ENCODE peak calls at places on chromosomes 13 and 19, in five cellular contexts. N, R, K, Y and A are unnamed samples.

GRCh38 chr19:38020331-38020730 is 113.3 kb downstream of the SIPA1L3 start:
- DNase-seq in N (no peak), R (no peak), K (no peak), Y (no peak), A (no peak)

GRCh38 chr19:13640611-13641010 is 123.7 kb upstream of the MRI1 start:
- DNase-seq in N (no peak), R (no peak), K (no peak), Y (no peak), A (no peak)

GRCh38 chr19:38375098-38375493 is 725 bp downstream of the PSMD8 start:
- DNase-seq in N (no peak), R (no peak), K (no peak), Y (no peak), A (no peak)

GRCh38 chr19:15672580-15673175 is at the start of gene CYP4F12:
- DNase-seq in N (peak; percentile 83), R (no peak), K (no peak), Y (no peak), A (no peak)

GRCh38 chr13:31409678-31410356 is 210.0 kb downstream of the B3GLCT start:
- DNase-seq in N (no peak), R (no peak), K (no peak), Y (no peak), A (no peak)

GRCh38 chr19:44891016-44891882 is at the start of gene TOMM40:
- DNase-seq in N (no peak), R (no peak), K (peak; percentile 100), Y (peak; percentile 100), A (no peak)

GRCh38 chr13:105070452-105070851 is 1465.0 kb downstream of the EFNB2 start:
- DNase-seq in N (no peak), R (no peak), K (no peak), Y (no peak), A (no peak)

GRCh38 chr13:49441846-49442245 is 2.0 kb downstream of the CAB39L start:
- DNase-seq in N (no peak), R (no peak), K (no peak), Y (no peak), A (no peak)

GRCh38 chr13:53631511-53631910 is 602.9 kb downstream of the OLFM4 start:
- DNase-seq in N (no peak), R (no peak), K (no peak), Y (no peak), A (no peak)

GRCh38 chr13:78881746-78882145 is 222.8 kb upstream of the OBI1 start:
- DNase-seq in N (no peak), R (no peak), K (no peak), Y (no peak), A (no peak)

GRCh38 chr13:78993792-78994191 is 334.8 kb upstream of the OBI1 start:
- DNase-seq in N (no peak), R (no peak), K (no peak), Y (no peak), A (no peak)

DNA sequence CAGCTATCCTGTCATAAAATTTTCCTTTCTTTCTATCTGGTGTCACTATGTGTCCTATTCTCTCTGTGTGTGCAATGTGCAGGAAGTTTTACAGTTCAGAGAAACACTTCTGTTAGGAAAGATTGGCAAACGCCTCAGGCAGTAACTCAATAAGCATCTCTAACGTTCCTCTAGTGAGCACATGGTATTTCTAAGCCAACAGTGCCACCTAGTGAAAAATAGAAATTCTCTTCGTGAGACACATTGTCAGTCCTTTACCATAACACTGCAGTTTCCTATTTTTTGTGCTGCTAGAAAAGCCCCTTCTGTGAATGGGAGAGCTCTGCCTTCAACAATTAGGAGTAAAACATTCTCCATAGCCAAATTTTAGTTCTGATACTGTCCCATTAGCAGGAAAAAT is 50.7 kb downstream of the ZNF723 start:
- DNase-seq in N (no peak), R (peak; percentile 2), K (peak; percentile 5), Y (no peak), A (no peak)
- TF ChIP-seq CTCF in N (peak; percentile 52), R (no peak), K (peak; percentile 15), Y (no peak), A (peak; percentile 18)

GRCh38 chr13:112131740-112132113 is 64.8 kb downstream of the SOX1 start:
- DNase-seq in N (no peak), R (no peak), K (no peak), Y (no peak), A (no peak)
- TF ChIP-seq CTCF in N (no peak), R (no peak), K (no peak), Y (no peak), A (no peak)

DNA sequence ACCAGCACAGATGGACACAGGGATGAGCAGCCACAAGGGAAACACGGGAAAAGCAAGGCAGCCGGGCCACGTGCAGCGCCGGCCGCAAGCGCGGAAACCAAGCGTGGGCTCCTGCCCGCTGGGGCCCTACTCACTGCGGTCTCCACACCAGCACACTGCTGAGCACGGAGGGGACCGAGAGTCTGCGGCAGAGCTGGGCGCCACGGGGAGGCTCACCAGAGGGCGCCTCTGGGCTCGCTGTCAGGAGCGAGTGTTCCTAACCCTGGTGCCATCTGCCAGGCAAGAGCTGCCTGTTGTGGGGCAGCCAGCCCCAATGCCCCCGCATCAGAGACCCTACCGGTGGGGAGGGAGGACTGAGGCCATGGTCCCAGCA is 26.5 kb downstream of the MPND start:
- DNase-seq in N (peak; percentile 51), R (peak; percentile 57), K (no peak), Y (peak; percentile 76), A (peak; percentile 71)
- TF ChIP-seq CTCF in N (peak; percentile 36), R (peak; percentile 43), K (peak; percentile 59), Y (peak; percentile 65), A (peak; percentile 79)

GRCh38 chr13:61136101-61136500 is 279.5 kb downstream of the PCDH20 start:
- DNase-seq in N (no peak), R (no peak), K (no peak), Y (no peak), A (no peak)

GRCh38 chr13:61135583-61135982 is 280.1 kb downstream of the PCDH20 start:
- DNase-seq in N (no peak), R (no peak), K (no peak), Y (no peak), A (no peak)

GRCh38 chr13:61138857-61139256 is 276.8 kb downstream of the PCDH20 start:
- DNase-seq in N (no peak), R (no peak), K (no peak), Y (no peak), A (no peak)

GRCh38 chr13:61142506-61142905 is 273.1 kb downstream of the PCDH20 start:
- DNase-seq in N (no peak), R (no peak), K (no peak), Y (no peak), A (no peak)

DNA sequence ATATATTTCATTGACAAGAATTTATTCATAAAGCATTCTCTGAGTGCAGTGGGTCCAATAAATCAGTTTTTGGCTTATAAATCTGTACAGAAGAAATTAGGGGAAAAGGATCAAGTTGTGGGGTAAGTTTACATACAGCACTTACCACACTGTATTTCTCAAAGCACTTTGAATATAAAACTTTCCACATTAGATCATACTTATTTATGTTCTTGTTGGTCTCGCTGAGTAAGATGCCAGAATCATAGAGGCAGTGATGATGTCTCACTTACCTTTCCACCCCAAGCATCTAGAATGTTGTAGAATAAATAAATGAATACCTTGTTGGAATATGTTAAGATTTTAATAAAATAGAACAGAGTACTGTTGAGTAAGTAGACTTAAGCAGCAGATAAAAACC is 279.1 kb downstream of the PCDH20 start:
- DNase-seq in N (no peak), R (no peak), K (no peak), Y (no peak), A (no peak)
- TF ChIP-seq CTCF in N (no peak), R (no peak), K (no peak), Y (no peak), A (no peak)

GRCh38 chr19:1399745-1400144 is 1.6 kb downstream of the GAMT start:
- DNase-seq in N (no peak), R (no peak), K (no peak), Y (no peak), A (no peak)

GRCh38 chr19:1402411-1403070 is 1.2 kb upstream of the GAMT start:
- DNase-seq in N (no peak), R (no peak), K (no peak), Y (no peak), A (no peak)

GRCh38 chr19:1401889-1402217 is 511 bp upstream of the GAMT start:
- DNase-seq in N (no peak), R (no peak), K (no peak), Y (no peak), A (no peak)

GRCh38 chr19:1400281-1401137 is 833 bp downstream of the GAMT start:
- DNase-seq in N (peak; percentile 72), R (no peak), K (no peak), Y (no peak), A (peak; percentile 49)

DNA sequence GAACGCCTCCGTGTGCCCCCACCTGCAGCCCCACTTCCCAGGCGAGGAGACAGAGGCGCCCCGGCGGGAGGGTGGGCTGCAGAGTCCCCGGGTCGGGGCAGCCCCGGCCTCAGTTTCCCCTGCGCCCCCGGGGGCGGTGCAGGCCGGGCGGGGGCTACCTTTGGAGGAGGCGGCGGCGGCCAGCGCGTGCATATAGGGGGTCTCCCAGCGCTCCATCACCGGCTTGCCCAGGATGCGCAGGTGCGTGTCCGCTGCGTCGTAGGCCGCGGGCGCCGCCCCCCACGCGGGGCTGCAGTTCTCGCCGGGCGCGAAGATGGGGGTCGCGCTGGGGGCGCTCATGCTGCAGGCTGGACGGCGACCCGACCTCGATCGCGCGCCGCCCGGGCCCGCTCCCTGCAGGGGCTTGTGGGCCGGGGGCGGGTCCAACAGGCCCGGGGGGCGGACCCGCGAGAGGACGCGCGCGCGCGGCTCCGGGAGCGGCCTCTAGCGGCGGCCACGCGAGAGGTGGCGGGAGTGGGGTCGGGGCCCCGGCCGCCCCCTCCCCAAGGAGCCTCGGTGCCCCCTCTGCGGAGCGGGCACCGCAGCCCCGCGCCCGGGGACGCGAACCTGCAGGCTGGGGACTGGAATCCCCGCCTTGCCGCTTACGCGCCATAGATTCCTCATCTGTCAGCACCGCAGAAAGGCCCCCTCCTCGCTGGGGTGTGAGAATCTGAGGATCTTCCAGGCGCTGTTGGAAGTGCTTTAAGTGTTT is at the start of gene GAMT:
- DNase-seq in N (peak; percentile 58), R (no peak), K (no peak), Y (peak; percentile 68), A (peak; percentile 88)
- TF ChIP-seq CTCF in N (peak; percentile 71), R (no peak), K (peak; percentile 14), Y (peak; percentile 63), A (peak; percentile 62)

DNA sequence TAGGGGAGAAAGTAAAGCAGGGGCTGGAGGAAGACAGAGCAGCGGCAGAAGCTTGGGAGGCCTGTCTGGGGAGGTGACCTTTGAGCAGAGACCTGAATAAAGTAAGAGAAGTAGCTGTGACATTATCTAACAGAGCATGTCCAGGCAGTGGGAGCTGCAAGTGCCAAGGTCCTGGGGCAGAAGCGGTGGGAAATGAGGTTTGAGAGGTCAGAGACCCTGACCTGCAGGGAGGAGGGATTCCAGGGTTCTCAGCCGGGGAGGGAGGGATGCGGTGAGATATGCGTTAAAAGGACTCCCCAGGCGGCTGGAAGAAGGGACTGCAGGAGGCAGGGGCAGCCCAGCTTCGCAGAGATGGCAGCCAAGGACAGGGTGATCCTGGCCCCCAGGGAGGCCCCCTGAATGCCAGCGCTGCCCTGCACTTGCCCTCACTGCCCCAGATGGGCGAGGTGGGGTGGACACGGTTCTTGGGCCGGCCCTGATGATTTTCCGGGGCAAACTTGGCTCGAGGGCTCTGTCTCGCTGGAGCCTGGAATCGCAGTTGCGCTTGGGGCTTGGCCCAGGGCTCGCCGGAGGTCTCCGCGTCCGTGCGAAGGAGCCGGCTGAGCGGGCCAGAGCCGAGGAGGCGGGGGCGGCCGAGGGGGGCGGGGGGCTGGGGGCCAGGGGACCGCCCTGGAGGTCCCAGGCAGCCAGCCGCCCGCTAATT is 3.2 kb downstream of the CRLF1 start:
- DNase-seq in N (no peak), R (no peak), K (no peak), Y (no peak), A (no peak)
- TF ChIP-seq CTCF in N (no peak), R (no peak), K (peak; percentile 67), Y (no peak), A (no peak)